ENCODE peak calls at places on chromosomes 3 and 15, in nine cellular contexts. D, Y, U, A, R, O, N, T and Z are unnamed samples.

GRCh38 chr3:126111126-126111551 is 27.2 kb upstream of the SLC41A3 start:
- DNase-seq in D (no peak), U (no peak), N (no peak), R (no peak), T (peak), Y (no peak), A (no peak), O (no peak), Z (no peak)

GRCh38 chr3:136075816-136076215 is 110.3 kb downstream of the PPP2R3A start:
- DNase-seq in Y (no peak), O (peak), U (no peak), T (no peak), D (no peak), A (no peak), N (no peak), R (no peak), Z (no peak)

GRCh38 chr15:80996247-80996646 is 4.5 kb upstream of the TLNRD1 start:
- DNase-seq in N (no peak), T (no peak), Y (no peak), D (no peak), A (no peak), U (peak), O (peak), R (no peak), Z (no peak)

GRCh38 chr3:39262842-39263241 is 17.0 kb downstream of the CX3CR1 start:
- DNase-seq in N (no peak), T (no peak), D (no peak), O (no peak), Y (no peak), U (no peak), A (no peak), R (no peak), Z (no peak)

GRCh38 chr3:12465151-12465795 is 19.0 kb upstream of the TSEN2 start:
- DNase-seq in U (no peak), Y (no peak), T (no peak), A (no peak), R (no peak), N (no peak), D (no peak), O (no peak), Z (no peak)

GRCh38 chr3:64488938-64489337 is 198.9 kb downstream of the ADAMTS9 start:
- DNase-seq in T (no peak), R (peak), A (no peak), N (no peak), Y (no peak), U (no peak), O (no peak), D (no peak), Z (no peak)

GRCh38 chr3:18424862-18425640 is at the start of gene SATB1:
- DNase-seq in R (peak), N (no peak), T (peak), A (peak), D (peak), O (peak), U (peak), Y (no peak), Z (peak)

GRCh38 chr3:9695322-9695721 is 8.3 kb upstream of the CPNE9 start:
- DNase-seq in A (no peak), O (no peak), N (no peak), D (no peak), R (no peak), T (no peak), Y (no peak), U (no peak), Z (no peak)

GRCh38 chr3:129628169-129628522 is 21.7 kb upstream of the PLXND1 start:
- DNase-seq in Y (no peak), A (no peak), R (no peak), U (no peak), O (no peak), N (no peak), D (no peak), T (no peak), Z (no peak)

GRCh38 chr15:36936652-36937051 is 163.7 kb downstream of the MEIS2 start:
- DNase-seq in T (no peak), U (no peak), R (no peak), D (no peak), O (peak), N (peak), Y (no peak), A (no peak), Z (no peak)

GRCh38 chr3:179716811-179717210 is 64.0 kb downstream of the USP13 start:
- DNase-seq in D (no peak), N (peak), A (no peak), Y (no peak), O (peak), U (no peak), R (no peak), T (no peak), Z (no peak)

GRCh38 chr15:67125589-67126502 is 60.4 kb downstream of the SMAD3 start:
- DNase-seq in N (peak), D (no peak), R (peak), T (no peak), O (peak), Y (peak), U (no peak), A (no peak), Z (peak)

GRCh38 chr15:47374222-47374621 is 343.1 kb upstream of the SEMA6D start:
- DNase-seq in O (peak), N (no peak), R (no peak), T (no peak), A (no peak), Y (no peak), D (no peak), U (peak), Z (no peak)

GRCh38 chr3:39505866-39506738 is 38.6 kb downstream of the MOBP start:
- DNase-seq in O (peak), A (no peak), Y (no peak), R (no peak), D (no peak), U (no peak), T (no peak), N (no peak), Z (no peak)

GRCh38 chr15:89389841-89390603 is 55.4 kb upstream of the POLG start:
- DNase-seq in A (no peak), N (no peak), O (no peak), R (no peak), U (peak), D (no peak), T (no peak), Y (no peak), Z (no peak)

GRCh38 chr3:31819441-31819840 is 161.6 kb downstream of the OSBPL10 start:
- DNase-seq in T (no peak), D (no peak), A (no peak), N (no peak), Y (no peak), O (no peak), R (no peak), U (no peak), Z (no peak)

GRCh38 chr3:160006282-160007163 is 17.9 kb downstream of the IL12A start:
- DNase-seq in A (no peak), R (no peak), N (peak), T (peak), Y (peak), D (no peak), U (peak), O (peak), Z (no peak)

GRCh38 chr15:90001062-90001682 is at the start of gene ZNF710:
- DNase-seq in T (no peak), U (peak), A (peak), O (peak), D (peak), R (peak), N (no peak), Y (no peak), Z (peak)

DNA sequence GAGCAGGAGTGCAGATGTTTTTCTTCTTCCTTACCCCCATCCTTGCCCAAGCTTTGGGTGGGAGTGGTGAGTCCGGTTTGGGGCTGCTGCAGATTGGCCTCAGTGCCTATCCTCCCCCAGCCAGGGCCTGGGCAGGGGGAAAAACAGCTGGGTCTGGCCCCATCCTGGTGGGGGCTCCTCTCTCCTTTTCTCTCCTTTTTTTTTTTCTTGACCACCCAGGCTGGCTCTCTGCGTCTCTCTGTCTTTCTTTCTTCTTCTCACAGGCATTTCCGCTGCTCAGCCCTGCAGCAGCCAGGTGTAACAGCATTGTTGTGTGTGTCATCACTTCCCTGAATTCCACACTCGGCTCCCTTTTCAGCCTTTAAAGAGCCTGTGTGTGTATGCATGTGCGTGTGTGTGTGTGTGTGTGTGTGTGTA is 2.0 kb downstream of the FOXL2NB start:
- DNase-seq in O (no peak), D (no peak), U (peak), Y (no peak), N (no peak), A (no peak), R (peak), T (no peak), Z (no peak)
- H3K4me3 ChIP-seq in O (no peak), D (no peak), U (no peak), Y (no peak), N (no peak), A (no peak), R (peak), T (no peak), Z (no peak)

DNA sequence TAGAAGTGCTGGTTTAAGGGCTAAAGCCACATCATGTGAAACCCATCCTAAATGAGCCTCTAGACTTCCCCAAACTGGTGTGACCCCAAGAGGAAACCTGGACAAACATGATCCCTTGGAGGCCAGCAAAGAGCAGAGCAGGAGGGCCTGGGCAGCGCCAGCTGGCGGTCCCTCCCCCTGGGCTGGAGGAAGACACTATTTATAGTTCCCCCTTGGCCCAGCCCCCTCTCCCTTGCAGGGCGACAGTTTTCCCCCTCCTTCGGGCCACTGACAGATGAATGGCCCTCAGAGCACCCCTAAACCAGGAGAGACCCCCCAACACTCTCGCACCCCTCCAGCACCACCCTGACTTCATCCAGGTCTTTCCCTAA is 2.9 kb downstream of the UCN2 start:
- DNase-seq in R (no peak), O (no peak), A (no peak), U (no peak), T (no peak), D (no peak), N (no peak), Y (no peak), Z (no peak)
- H3K4me3 ChIP-seq in R (peak), O (peak), A (peak), U (no peak), T (no peak), D (no peak), N (peak), Y (peak), Z (peak)

DNA sequence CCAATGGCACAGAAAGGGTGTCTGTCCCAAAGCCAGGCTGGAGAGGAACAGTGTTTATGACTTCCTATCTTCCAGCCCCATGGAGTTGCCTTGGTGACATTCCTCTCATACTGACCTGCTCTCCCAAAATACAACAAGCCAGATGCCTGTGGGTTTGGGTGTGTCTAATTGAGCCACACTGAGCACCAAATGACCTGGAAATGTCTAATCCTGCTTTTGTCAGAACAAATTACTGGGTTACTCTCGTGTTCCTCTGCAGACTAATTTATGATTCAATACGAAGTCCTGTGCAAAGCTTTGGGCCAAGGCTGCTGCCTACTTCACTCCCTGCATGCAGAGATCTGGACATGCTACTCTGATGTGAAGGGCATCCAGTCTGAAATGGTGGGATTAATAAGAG is 98.1 kb upstream of the STRIT1 start:
- DNase-seq in R (no peak), A (no peak), N (peak), O (peak), T (no peak), Y (peak), D (no peak), U (no peak), Z (peak)
- H3K4me3 ChIP-seq in R (no peak), A (no peak), N (no peak), O (no peak), T (no peak), Y (no peak), D (no peak), U (no peak), Z (no peak)

GRCh38 chr3:42043116-42043796 is 47.9 kb upstream of the TRAK1 start:
- DNase-seq in A (no peak), Y (no peak), D (no peak), R (no peak), T (no peak), U (peak), O (peak), N (no peak), Z (peak)
- H3K4me3 ChIP-seq in A (no peak), Y (no peak), D (no peak), R (no peak), T (no peak), U (peak), O (no peak), N (no peak), Z (no peak)

GRCh38 chr15:60912984-60913697 is 316.0 kb downstream of the RORA start:
- DNase-seq in D (no peak), A (no peak), Y (no peak), U (no peak), N (no peak), T (peak), R (no peak), O (peak), Z (no peak)
- H3K4me3 ChIP-seq in D (no peak), A (no peak), Y (no peak), U (no peak), N (no peak), T (no peak), R (no peak), O (no peak), Z (no peak)

DNA sequence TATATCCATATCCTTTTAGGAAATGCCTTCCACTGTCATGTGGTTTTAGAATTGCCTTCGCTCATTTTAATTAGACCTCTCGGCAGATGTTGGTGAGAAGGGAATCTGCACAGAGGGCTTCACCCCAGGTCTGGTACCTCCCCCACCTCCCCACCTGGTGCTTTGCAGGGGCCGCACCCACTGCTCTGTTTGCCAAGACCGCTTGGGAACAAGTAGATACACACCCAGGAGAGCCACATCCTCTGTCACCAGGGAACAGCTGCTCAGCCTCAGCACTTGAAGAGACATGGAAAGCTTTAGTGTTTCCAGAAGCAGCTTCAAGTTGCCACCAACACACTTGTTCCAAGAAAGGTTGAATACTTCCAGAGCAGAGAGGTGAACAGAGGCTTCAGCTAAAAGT is 21.8 kb downstream of the LRRC31 start:
- DNase-seq in R (no peak), N (no peak), U (no peak), O (no peak), Y (no peak), D (no peak), T (no peak), A (no peak), Z (no peak)
- H3K4me3 ChIP-seq in R (no peak), N (no peak), U (no peak), O (no peak), Y (no peak), D (no peak), T (no peak), A (no peak), Z (no peak)

GRCh38 chr3:48738926-48739616 is 22.1 kb upstream of the IP6K2 start:
- DNase-seq in R (no peak), O (no peak), N (no peak), T (peak), U (peak), A (no peak), D (no peak), Y (no peak), Z (no peak)
- H3K4me3 ChIP-seq in R (no peak), O (no peak), N (no peak), T (no peak), U (no peak), A (no peak), D (no peak), Y (no peak), Z (no peak)

GRCh38 chr3:119428538-119428937 is 34.9 kb downstream of the TMEM39A start:
- DNase-seq in T (no peak), Y (no peak), N (no peak), R (no peak), D (no peak), O (peak), A (no peak), U (no peak), Z (no peak)

GRCh38 chr3:119427669-119428068 is 35.7 kb downstream of the TMEM39A start:
- DNase-seq in A (no peak), R (no peak), D (no peak), Y (no peak), U (no peak), N (no peak), T (no peak), O (peak), Z (no peak)
- H3K4me3 ChIP-seq in A (no peak), R (no peak), D (no peak), Y (no peak), U (no peak), N (no peak), T (no peak), O (no peak), Z (no peak)

GRCh38 chr15:39556461-39556860 is 24.4 kb upstream of the THBS1 start:
- DNase-seq in N (no peak), D (no peak), A (no peak), R (no peak), U (no peak), T (no peak), Y (no peak), O (no peak), Z (no peak)

GRCh38 chr15:39553947-39554731 is 26.7 kb upstream of the THBS1 start:
- DNase-seq in T (no peak), R (no peak), N (no peak), U (no peak), Y (no peak), A (no peak), D (no peak), O (no peak), Z (no peak)

GRCh38 chr15:39554746-39555387 is 26.0 kb upstream of the THBS1 start:
- DNase-seq in A (no peak), N (no peak), O (no peak), T (no peak), Y (no peak), R (no peak), U (no peak), D (no peak), Z (no peak)

GRCh38 chr15:39558421-39558820 is 22.5 kb upstream of the THBS1 start:
- DNase-seq in Y (no peak), R (no peak), U (no peak), N (no peak), D (no peak), O (no peak), A (no peak), T (no peak), Z (no peak)

DNA sequence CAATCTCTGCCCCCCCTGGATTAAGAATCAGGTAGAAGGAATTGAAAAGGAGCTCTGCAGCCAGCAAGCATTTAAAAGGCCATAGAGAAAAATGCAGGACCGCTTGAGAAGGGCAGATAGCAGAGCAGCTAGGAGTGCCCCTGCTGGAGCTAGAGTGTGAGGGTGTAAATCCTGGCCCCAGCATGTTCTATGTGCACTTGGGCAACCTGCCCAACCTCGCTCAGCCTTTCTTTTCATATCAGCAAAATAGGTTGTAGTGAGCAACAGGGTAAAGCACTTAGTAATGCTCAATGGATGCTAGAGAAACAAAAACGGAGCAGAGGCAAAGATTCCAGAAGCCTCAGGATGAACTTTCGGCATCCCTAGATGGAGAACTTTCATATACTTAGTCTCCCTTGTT is 25.0 kb upstream of the THBS1 start:
- DNase-seq in O (no peak), N (no peak), R (no peak), T (no peak), Y (no peak), A (no peak), U (peak), D (no peak), Z (no peak)
- H3K4me3 ChIP-seq in O (no peak), N (no peak), R (no peak), T (no peak), Y (no peak), A (no peak), U (no peak), D (no peak), Z (no peak)

DNA sequence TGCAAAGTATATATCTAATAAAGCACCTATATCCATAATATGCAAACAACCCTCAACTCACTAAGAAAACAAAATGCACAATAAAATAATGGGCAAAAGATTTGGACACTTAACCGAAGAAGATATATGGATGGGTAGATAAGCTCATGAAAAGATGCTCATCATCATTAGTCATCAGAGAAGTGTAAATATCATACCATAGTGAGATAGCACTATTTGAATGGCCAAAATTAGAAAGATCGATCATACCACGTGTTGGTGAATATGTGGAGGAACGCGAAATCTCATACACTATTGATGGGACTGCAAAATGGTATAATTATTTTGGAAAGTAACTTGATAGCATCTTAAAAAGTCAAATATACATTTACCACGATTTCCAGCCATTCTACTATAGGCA is 40.5 kb downstream of the PLS1 start:
- DNase-seq in Y (no peak), D (no peak), U (no peak), R (no peak), A (no peak), T (no peak), N (no peak), O (no peak), Z (no peak)
- H3K4me3 ChIP-seq in Y (no peak), D (no peak), U (no peak), R (no peak), A (no peak), T (no peak), N (no peak), O (no peak), Z (no peak)